ENCODE peak calls at places on chromosomes 7 and 10, in six cellular contexts. K is hepatocyte, T is uterus, V is H1, I is gastrocnemius medialis, Z is colonic mucosa. R is an unnamed sample.

GRCh38 chr7:4020086-4020485 is 662.0 kb upstream of the FOXK1 start:
- DNase-seq in T (no peak), I (no peak), Z (no peak), V (no peak), K (no peak), R (no peak)

GRCh38 chr10:97676770-97677581 is 10.1 kb downstream of the AVPI1 start:
- DNase-seq in K (peak), V (no peak), T (peak), I (no peak), Z (no peak), R (peak)

GRCh38 chr7:55193245-55193644 is 171.9 kb upstream of the LANCL2 start:
- DNase-seq in V (no peak), I (no peak), Z (no peak), T (no peak), K (no peak), R (no peak)

GRCh38 chr7:35894721-35895120 is 93.9 kb downstream of the SEPTIN7 start:
- DNase-seq in I (no peak), Z (no peak), T (no peak), V (no peak), K (no peak), R (no peak)

GRCh38 chr7:128112018-128112780 is 81.0 kb upstream of the LRRC4 start:
- DNase-seq in I (no peak), K (no peak), Z (no peak), T (no peak), V (no peak), R (no peak)

GRCh38 chr7:2242541-2243482 is 786 bp downstream of the NUDT1 start:
- DNase-seq in I (no peak), T (no peak), K (no peak), V (no peak), Z (peak), R (peak)

GRCh38 chr10:126128581-126128980 is 232.2 kb downstream of the FANK1 start:
- DNase-seq in Z (peak), V (no peak), I (no peak), T (no peak), K (no peak), R (no peak)

GRCh38 chr10:80452069-80452468 is 2.0 kb upstream of the TSPAN14 start:
- DNase-seq in K (no peak), Z (no peak), T (no peak), I (no peak), V (no peak), R (no peak)

GRCh38 chr7:86477343-86477742 is 166.4 kb upstream of the GRM3 start:
- DNase-seq in T (no peak), V (no peak), I (no peak), K (no peak), Z (no peak), R (no peak)

GRCh38 chr7:116687801-116688201 is 15.8 kb downstream of the MET start:
- DNase-seq in K (peak), Z (no peak), T (no peak), I (no peak), V (no peak), R (no peak)

GRCh38 chr10:73991846-73992245 is 6.1 kb upstream of the VCL start:
- DNase-seq in I (peak), K (no peak), V (no peak), Z (peak), T (no peak), R (peak)

GRCh38 chr10:121481222-121481621 is 117.0 kb downstream of the FGFR2 start:
- DNase-seq in Z (no peak), T (no peak), K (peak), V (no peak), I (no peak), R (no peak)

GRCh38 chr10:27446091-27446918 is 57.8 kb upstream of the RAB18 start:
- DNase-seq in I (no peak), K (peak), T (no peak), Z (no peak), V (no peak), R (no peak)

GRCh38 chr10:4650109-4650508 is 175.9 kb upstream of the AKR1E2 start:
- DNase-seq in K (no peak), Z (no peak), T (no peak), I (no peak), V (no peak), R (no peak)

GRCh38 chr10:114638874-114639625 is 19.0 kb downstream of the ABLIM1 start:
- DNase-seq in Z (no peak), T (no peak), I (no peak), V (no peak), K (no peak), R (peak)

GRCh38 chr10:50310560-50311174 is 59.4 kb upstream of the ASAH2 start:
- DNase-seq in V (no peak), K (peak), T (no peak), Z (peak), I (no peak), R (peak)

GRCh38 chr7:45660201-45660900 is 86.2 kb downstream of the ADCY1 start:
- DNase-seq in I (no peak), V (no peak), K (no peak), Z (no peak), T (no peak), R (no peak)

GRCh38 chr10:70617798-70618568 is 15.4 kb upstream of the PRF1 start:
- DNase-seq in I (no peak), T (no peak), V (no peak), Z (no peak), K (no peak), R (no peak)

GRCh38 chr7:137934176-137934826 is 67.6 kb downstream of the CREB3L2 start:
- DNase-seq in V (no peak), I (no peak), K (no peak), Z (no peak), T (no peak), R (no peak)

GRCh38 chr7:40437498-40437897 is 302.7 kb downstream of the SUGCT start:
- DNase-seq in Z (no peak), V (no peak), K (peak), I (no peak), T (no peak), R (no peak)

GRCh38 chr10:3797750-3798149 is 12.7 kb upstream of the KLF6 start:
- DNase-seq in V (no peak), T (no peak), I (no peak), Z (no peak), K (no peak), R (no peak)

GRCh38 chr10:90644165-90644564 is 213.7 kb downstream of the HTR7 start:
- DNase-seq in Z (no peak), K (no peak), I (no peak), V (no peak), T (no peak), R (no peak)

GRCh38 chr7:21526448-21526847 is 16.4 kb upstream of the DNAH11 start:
- DNase-seq in V (no peak), I (no peak), Z (no peak), T (no peak), K (no peak), R (no peak)

GRCh38 chr7:21524680-21525079 is 18.2 kb upstream of the DNAH11 start:
- DNase-seq in T (no peak), Z (no peak), K (no peak), V (no peak), I (no peak), R (no peak)

DNA sequence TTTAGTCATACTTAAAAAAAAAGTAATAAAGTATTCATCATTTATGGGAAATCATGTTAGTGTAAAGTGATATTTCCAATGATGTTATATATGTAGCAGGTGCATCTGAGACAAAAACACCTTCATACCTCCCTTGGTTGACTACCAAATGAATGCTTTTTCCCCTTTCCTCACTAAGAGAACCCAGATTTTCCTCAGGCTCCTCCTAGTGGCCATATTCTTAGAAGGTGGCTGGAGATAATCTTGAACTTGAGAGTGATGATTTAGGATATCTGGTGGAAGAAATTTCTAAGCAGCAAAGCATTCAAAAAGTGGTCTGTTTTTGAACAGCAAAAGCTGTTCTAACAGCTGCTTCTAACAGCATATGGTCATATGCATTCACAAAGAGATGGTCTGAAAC is 16.8 kb upstream of the DNAH11 start:
- DNase-seq in K (no peak), T (no peak), I (no peak), Z (no peak), V (no peak), R (no peak)
- TF ChIP-seq CTCF in K (peak), T (no peak), I (no peak), Z (peak), V (peak), R (peak)

GRCh38 chr7:155665079-155665956 is 20.9 kb downstream of the RBM33 start:
- DNase-seq in V (no peak), I (no peak), Z (no peak), K (no peak), T (no peak), R (no peak)

GRCh38 chr7:155667241-155667849 is 22.9 kb downstream of the RBM33 start:
- DNase-seq in T (no peak), V (no peak), Z (no peak), I (no peak), K (no peak), R (no peak)

GRCh38 chr7:155663942-155664341 is 19.5 kb downstream of the RBM33 start:
- DNase-seq in Z (no peak), K (no peak), I (no peak), T (no peak), V (no peak), R (no peak)

GRCh38 chr7:155662343-155663043 is 18.0 kb downstream of the RBM33 start:
- DNase-seq in I (no peak), V (no peak), T (no peak), K (no peak), Z (no peak), R (no peak)

GRCh38 chr7:155665957-155666287 is 21.5 kb downstream of the RBM33 start:
- DNase-seq in K (peak), V (no peak), I (no peak), Z (no peak), T (no peak), R (no peak)
- H3K4me3 ChIP-seq in K (no peak), V (no peak), I (no peak), Z (no peak), T (no peak), R (no peak)

GRCh38 chr10:35642023-35642792 is at the start of gene FZD8:
- DNase-seq in I (peak), V (no peak), T (peak), Z (peak), K (peak), R (peak)
- TF ChIP-seq CTCF in I (peak), V (no peak), T (peak), Z (no peak), K (peak), R (peak)

DNA sequence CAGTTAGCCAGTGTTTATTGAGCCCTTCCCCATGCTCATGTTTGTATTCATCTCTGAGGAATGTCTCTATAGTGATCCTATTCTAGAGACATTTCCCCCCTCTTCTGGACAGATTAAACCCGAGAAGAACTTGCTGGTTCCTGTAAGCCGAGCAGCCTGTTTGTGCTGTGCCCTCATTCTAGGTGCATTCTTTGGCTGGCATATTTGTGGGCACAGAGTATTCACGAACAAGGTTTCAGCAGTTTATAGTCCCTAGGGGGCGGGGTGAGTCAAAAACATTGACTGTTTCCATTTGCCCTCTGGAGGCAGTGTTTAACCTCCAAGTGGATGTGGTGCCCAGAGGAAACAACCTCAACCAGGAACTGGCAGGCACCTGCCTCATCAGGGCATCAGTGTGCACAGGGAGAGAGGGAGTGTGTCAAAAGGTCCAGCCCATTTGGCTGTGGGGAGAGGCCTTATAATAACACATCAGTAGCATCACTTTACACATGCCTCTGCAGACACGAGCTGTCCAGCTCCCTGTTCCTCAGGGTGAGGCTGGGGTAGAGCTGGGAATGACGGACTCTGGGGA is 273.3 kb upstream of the LRGUK start:
- DNase-seq in Z (peak), I (peak), K (peak), V (peak), T (no peak), R (peak)
- H3K4me3 ChIP-seq in Z (no peak), I (no peak), K (no peak), V (no peak), T (no peak), R (no peak)

GRCh38 chr7:150806863-150807262 is 6.3 kb downstream of the TMEM176A start:
- DNase-seq in T (no peak), I (no peak), K (no peak), Z (peak), V (no peak), R (no peak)
- TF ChIP-seq CTCF in T (no peak), I (no peak), K (no peak), Z (no peak), V (peak), R (no peak)

GRCh38 chr7:76261935-76262334 is 40.5 kb upstream of the HSPB1 start:
- DNase-seq in Z (no peak), K (no peak), V (no peak), I (no peak), T (no peak), R (no peak)
- H3K4me3 ChIP-seq in Z (no peak), K (no peak), V (no peak), I (no peak), T (no peak), R (no peak)

DNA sequence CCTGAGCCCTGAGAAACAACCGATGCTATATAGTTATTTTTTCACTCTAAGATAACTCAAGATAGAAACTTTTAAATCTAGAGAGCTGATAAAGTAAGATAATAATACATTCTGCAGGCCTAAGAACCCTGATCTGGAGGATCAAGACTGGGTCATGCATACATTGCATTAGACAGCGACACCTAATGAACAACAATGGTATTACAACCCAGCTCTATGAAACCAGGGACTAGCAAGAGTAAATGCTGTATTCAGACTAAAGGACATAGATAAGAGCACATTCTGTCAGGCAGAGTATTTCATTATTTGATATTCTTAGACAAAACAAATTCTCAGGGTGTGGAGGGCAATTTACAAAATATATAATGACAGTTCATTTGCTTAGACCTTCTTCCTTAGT is 148.6 kb downstream of the GRK5 start:
- DNase-seq in Z (no peak), K (no peak), V (no peak), T (no peak), I (no peak), R (no peak)
- TF ChIP-seq CTCF in Z (no peak), K (peak), V (peak), T (no peak), I (no peak), R (peak)

GRCh38 chr10:60948871-60949270 is 4.9 kb upstream of the RHOBTB1 start:
- DNase-seq in Z (no peak), I (no peak), K (no peak), T (no peak), V (no peak), R (no peak)
- H3K4me3 ChIP-seq in Z (no peak), I (no peak), K (no peak), T (no peak), V (no peak), R (no peak)

R was measured in GM06990.